ENCODE peak calls at places on chromosomes 13 and 19, in four cellular contexts. One of them, this sample, is unnamed.

GRCh38 chr13:79423801-79424642 is 18.0 kb upstream of the RBM26 start:
- DNase-seq in K562: peak
- DNase-seq in HCT116: peak
- DNase-seq in HepG2: peak
- DNase-seq in this sample: no peak

GRCh38 chr19:858868-859843 is at the start of gene CFD:
- DNase-seq in K562: no peak
- DNase-seq in HCT116: no peak
- DNase-seq in HepG2: no peak
- DNase-seq in this sample: no peak

GRCh38 chr13:83865161-83866137 is 16.8 kb downstream of the SLITRK1 start:
- DNase-seq in K562: no peak
- DNase-seq in HCT116: no peak
- DNase-seq in HepG2: no peak
- DNase-seq in this sample: no peak

GRCh38 chr13:43815204-43815603 is 28.4 kb upstream of the ENOX1 start:
- DNase-seq in K562: no peak
- DNase-seq in HCT116: no peak
- DNase-seq in HepG2: no peak
- DNase-seq in this sample: no peak

GRCh38 chr19:51195616-51196015 is 29.3 kb upstream of the CD33 start:
- DNase-seq in K562: no peak
- DNase-seq in HCT116: no peak
- DNase-seq in HepG2: no peak
- DNase-seq in this sample: no peak

GRCh38 chr19:47075941-47076340 is 27.5 kb upstream of the TMEM160 start:
- DNase-seq in K562: no peak
- DNase-seq in HCT116: no peak
- DNase-seq in HepG2: no peak
- DNase-seq in this sample: no peak

GRCh38 chr19:56291857-56292256 is 19.3 kb downstream of the EDDM13 start:
- DNase-seq in K562: no peak
- DNase-seq in HCT116: no peak
- DNase-seq in HepG2: no peak
- DNase-seq in this sample: no peak

GRCh38 chr19:49403404-49404187 is 15.5 kb downstream of the KASH5 start:
- DNase-seq in K562: no peak
- DNase-seq in HCT116: no peak
- DNase-seq in HepG2: no peak
- DNase-seq in this sample: no peak

GRCh38 chr19:2627319-2627829 is 75.1 kb downstream of the GNG7 start:
- DNase-seq in K562: no peak
- DNase-seq in HCT116: peak
- DNase-seq in HepG2: peak
- DNase-seq in this sample: peak

GRCh38 chr13:31278874-31279273 is 79.1 kb downstream of the B3GLCT start:
- DNase-seq in K562: no peak
- DNase-seq in HCT116: no peak
- DNase-seq in HepG2: no peak
- DNase-seq in this sample: no peak

GRCh38 chr13:107576430-107576829 is 638.9 kb downstream of the LIG4 start:
- DNase-seq in K562: no peak
- DNase-seq in HCT116: no peak
- DNase-seq in HepG2: no peak
- DNase-seq in this sample: no peak
- TF ChIP-seq TCF7L2 in K562: no peak
- TF ChIP-seq TCF7L2 in HCT116: no peak
- TF ChIP-seq TCF7L2 in HepG2: no peak
- TF ChIP-seq TCF7L2 in this sample: no peak

GRCh38 chr13:113082198-113083021 is 23.2 kb upstream of the F7 start:
- DNase-seq in K562: no peak
- DNase-seq in HCT116: no peak
- DNase-seq in HepG2: no peak
- DNase-seq in this sample: no peak
- TF ChIP-seq SIN3A in K562: no peak
- TF ChIP-seq SIN3A in HCT116: no peak
- TF ChIP-seq SIN3A in HepG2: no peak
- TF ChIP-seq SIN3A in this sample: no peak

DNA sequence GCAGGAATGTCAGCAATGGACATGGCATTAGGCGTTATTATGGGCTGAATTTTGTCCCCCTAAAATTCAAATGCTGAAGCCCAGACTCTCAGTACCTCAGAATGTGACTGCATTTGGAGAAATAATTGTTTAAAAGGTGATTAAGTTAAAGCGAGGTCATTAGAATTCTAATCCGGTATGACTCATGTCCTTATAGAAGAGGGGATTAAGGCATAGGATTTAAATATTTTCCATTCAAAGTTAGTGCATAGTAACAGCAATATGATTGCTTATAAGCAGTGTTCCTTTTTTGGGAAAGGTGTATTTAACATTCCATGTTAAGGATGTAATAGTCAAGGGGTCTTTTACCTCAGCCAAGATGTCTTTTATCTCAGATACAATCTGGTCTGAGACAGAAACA is 95.5 kb downstream of the NHLRC3 start:
- DNase-seq in K562: no peak
- DNase-seq in HCT116: no peak
- DNase-seq in HepG2: no peak
- DNase-seq in this sample: no peak
- TF ChIP-seq TCF7L2 in K562: no peak
- TF ChIP-seq TCF7L2 in HCT116: no peak
- TF ChIP-seq TCF7L2 in HepG2: no peak
- TF ChIP-seq TCF7L2 in this sample: no peak

GRCh38 chr19:58305932-58306323 is 751 bp downstream of the ERVK3-1 start:
- DNase-seq in K562: no peak
- DNase-seq in HCT116: no peak
- DNase-seq in HepG2: peak
- DNase-seq in this sample: no peak

GRCh38 chr19:58304748-58305064 is 471 bp upstream of the ERVK3-1 start:
- DNase-seq in K562: no peak
- DNase-seq in HCT116: no peak
- DNase-seq in HepG2: no peak
- DNase-seq in this sample: no peak

GRCh38 chr19:58305065-58305931 is at the start of gene ERVK3-1:
- DNase-seq in K562: peak
- DNase-seq in HCT116: peak
- DNase-seq in HepG2: peak
- DNase-seq in this sample: peak

GRCh38 chr19:58307736-58308135 is 2.6 kb downstream of the ERVK3-1 start:
- DNase-seq in K562: no peak
- DNase-seq in HCT116: no peak
- DNase-seq in HepG2: no peak
- DNase-seq in this sample: no peak

GRCh38 chr19:58304255-58304654 is 922 bp upstream of the ERVK3-1 start:
- DNase-seq in K562: peak
- DNase-seq in HCT116: no peak
- DNase-seq in HepG2: no peak
- DNase-seq in this sample: no peak
- TF ChIP-seq SIN3A in K562: no peak
- TF ChIP-seq SIN3A in HCT116: no peak
- TF ChIP-seq SIN3A in HepG2: no peak
- TF ChIP-seq SIN3A in this sample: no peak

DNA sequence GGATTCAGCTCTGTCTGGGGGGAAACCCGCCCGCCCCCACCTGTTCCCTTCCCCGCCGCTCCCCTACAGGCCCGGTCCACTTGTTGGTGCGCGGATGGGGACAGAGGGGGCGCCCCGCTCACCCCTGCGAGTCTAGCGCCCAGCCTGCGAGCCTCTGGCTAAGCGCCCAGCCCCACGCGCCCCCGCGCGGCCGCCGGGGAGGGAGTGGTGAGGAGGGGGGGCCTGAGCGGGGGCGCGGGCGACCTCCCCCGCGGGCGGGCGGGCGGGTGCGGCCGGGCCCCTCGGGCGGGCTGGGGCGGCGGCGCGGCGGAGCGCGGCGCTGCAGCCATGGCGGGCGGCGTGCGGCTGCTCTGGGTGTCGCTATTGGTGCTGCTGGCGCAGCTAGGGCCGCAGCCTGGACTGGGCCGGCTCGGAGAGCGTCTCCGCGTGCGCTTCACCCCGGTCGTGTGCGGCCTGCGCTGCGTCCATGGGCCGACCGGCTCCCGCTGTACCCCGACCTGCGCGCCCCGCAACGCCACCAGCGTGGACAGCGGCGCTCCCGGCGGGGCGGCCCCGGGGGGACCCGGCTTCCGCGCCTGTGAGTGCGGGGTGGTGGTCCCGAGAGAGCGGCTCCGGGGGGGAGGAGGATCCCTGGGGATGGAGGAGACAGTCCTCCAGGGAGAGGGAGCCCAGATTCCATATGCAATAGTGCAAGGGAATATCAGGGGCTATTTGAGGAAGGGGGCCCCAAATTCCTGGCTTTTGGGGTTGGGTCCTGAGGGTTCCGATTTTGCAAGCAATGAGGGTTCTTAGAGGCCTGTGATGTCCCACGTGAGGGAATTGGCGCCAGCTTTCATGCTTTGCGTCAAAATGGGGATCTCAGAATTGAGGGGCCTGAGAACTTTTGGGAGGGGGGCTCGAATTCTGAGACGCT is at the start of gene LTBP4:
- DNase-seq in K562: peak
- DNase-seq in HCT116: no peak
- DNase-seq in HepG2: no peak
- DNase-seq in this sample: no peak
- TF ChIP-seq TCF7L2 in K562: no peak
- TF ChIP-seq TCF7L2 in HCT116: no peak
- TF ChIP-seq TCF7L2 in HepG2: no peak
- TF ChIP-seq TCF7L2 in this sample: no peak